ENCODE peak calls at places on chromosomes 11 and 22, in four cellular contexts. J is coronary artery, L is mesothelial cell of epicardium, M is left ventricle myocardium inferior. F is an unnamed sample.

GRCh38 chr11:127651888-127652221 is 651.3 kb upstream of the KIRREL3 start:
- DNase-seq in J (no peak), L (no peak), M (no peak), F (no peak)

GRCh38 chr11:12050470-12050891 is 42.1 kb upstream of the DKK3 start:
- DNase-seq in J (no peak), L (no peak), M (no peak), F (no peak)

GRCh38 chr11:48193876-48194275 is 22.7 kb upstream of the OR4B1 start:
- DNase-seq in J (no peak), L (no peak), M (no peak), F (no peak)

GRCh38 chr11:76689861-76690260 is 19.3 kb upstream of the LRRC32 start:
- DNase-seq in J (no peak), L (no peak), M (no peak), F (no peak)

GRCh38 chr22:17366830-17367229 is 2.4 kb upstream of the CECR2 start:
- DNase-seq in J (no peak), L (peak; percentile 71), M (peak; percentile 61), F (no peak)

GRCh38 chr11:112174789-112175595 is at the start of gene BCO2:
- DNase-seq in J (peak; percentile 87), L (peak; percentile 86), M (peak; percentile 84), F (peak; percentile 18)

GRCh38 chr11:75859614-75860013 is 44.6 kb downstream of the UVRAG start:
- DNase-seq in J (no peak), L (no peak), M (no peak), F (no peak)

GRCh38 chr22:19693981-19694670 is 20.2 kb upstream of the SEPTIN5 start:
- DNase-seq in J (no peak), L (no peak), M (no peak), F (no peak)

GRCh38 chr22:37060801-37061610 is 9.5 kb downstream of the KCTD17 start:
- DNase-seq in J (no peak), L (no peak), M (no peak), F (no peak)

GRCh38 chr11:34343153-34343552 is 14.7 kb downstream of the ABTB2 start:
- DNase-seq in J (no peak), L (no peak), M (no peak), F (no peak)

GRCh38 chr22:34019190-34019845 is 99.0 kb upstream of the LARGE1 start:
- DNase-seq in J (no peak), L (no peak), M (no peak), F (no peak)

GRCh38 chr22:49021097-49021925 is 806.4 kb downstream of the BRD1 start:
- DNase-seq in J (peak; percentile 70), L (no peak), M (no peak), F (no peak)

GRCh38 chr22:27603823-27604190 is 197.7 kb downstream of the MN1 start:
- DNase-seq in J (no peak), L (no peak), M (no peak), F (no peak)

GRCh38 chr11:76910620-76911414 is 50.1 kb downstream of the ACER3 start:
- DNase-seq in J (no peak), L (no peak), M (peak; percentile 22), F (no peak)

GRCh38 chr11:12642040-12642439 is 32.2 kb upstream of the TEAD1 start:
- DNase-seq in J (no peak), L (no peak), M (no peak), F (no peak)

GRCh38 chr11:14567064-14567651 is 47.0 kb upstream of the PSMA1 start:
- DNase-seq in J (no peak), L (no peak), M (no peak), F (no peak)

GRCh38 chr11:85628771-85629341 is 463 bp downstream of the TMEM126B start:
- DNase-seq in J (no peak), L (no peak), M (no peak), F (no peak)

GRCh38 chr22:39556970-39557811 is 13.4 kb upstream of the CACNA1I start:
- DNase-seq in J (no peak), L (peak; percentile 54), M (no peak), F (no peak)

GRCh38 chr11:38156495-38157146 is 1558.6 kb upstream of the RAG2 start:
- DNase-seq in J (no peak), L (no peak), M (no peak), F (no peak)

GRCh38 chr11:32088117-32088941 is 2.5 kb upstream of the RCN1 start:
- DNase-seq in J (peak; percentile 90), L (no peak), M (peak; percentile 40), F (no peak)

GRCh38 chr11:70661763-70662501 is 263.6 kb downstream of the CTTN start:
- DNase-seq in J (no peak), L (no peak), M (no peak), F (no peak)

GRCh38 chr11:104823638-104824037 is 74.6 kb downstream of the CASP12 start:
- DNase-seq in J (no peak), L (no peak), M (no peak), F (no peak)

GRCh38 chr11:15493921-15494630 is 379.4 kb downstream of the INSC start:
- DNase-seq in J (no peak), L (no peak), M (no peak), F (no peak)

GRCh38 chr11:128927683-128928336 is 14.9 kb downstream of the TP53AIP1 start:
- DNase-seq in J (no peak), L (no peak), M (no peak), F (no peak)

GRCh38 chr11:132831272-132831671 is 701.0 kb downstream of the OPCML start:
- DNase-seq in J (no peak), L (no peak), M (no peak), F (no peak)

GRCh38 chr11:63710476-63711217 is 29.3 kb downstream of the RTN3 start:
- DNase-seq in J (no peak), L (peak; percentile 42), M (no peak), F (no peak)

GRCh38 chr11:132036751-132037466 is 666.5 kb downstream of the NTM start:
- DNase-seq in J (no peak), L (no peak), M (no peak), F (no peak)

GRCh38 chr11:32472226-32472625 is 36.9 kb upstream of the WT1 start:
- DNase-seq in J (no peak), L (no peak), M (no peak), F (no peak)

GRCh38 chr11:69598147-69598546 is 42.8 kb upstream of the CCND1 start:
- DNase-seq in J (peak; percentile 57), L (no peak), M (no peak), F (no peak)
- TF ChIP-seq CTCF in J (no peak), L (no peak), M (peak; percentile 35), F (no peak)

GRCh38 chr22:42326786-42327185 is 56.3 kb upstream of the TCF20 start:
- DNase-seq in J (no peak), L (no peak), M (no peak), F (no peak)

GRCh38 chr22:42327462-42328129 is 57.1 kb upstream of the TCF20 start:
- DNase-seq in J (no peak), L (no peak), M (no peak), F (no peak)

GRCh38 chr22:42329504-42329903 is 59.1 kb upstream of the TCF20 start:
- DNase-seq in J (no peak), L (no peak), M (no peak), F (no peak)

GRCh38 chr22:42330170-42330569 is 59.7 kb upstream of the TCF20 start:
- DNase-seq in J (no peak), L (no peak), M (no peak), F (no peak)

GRCh38 chr22:42328130-42328821 is 57.8 kb upstream of the TCF20 start:
- DNase-seq in J (no peak), L (no peak), M (no peak), F (no peak)
- TF ChIP-seq CTCF in J (no peak), L (no peak), M (no peak), F (no peak)

DNA sequence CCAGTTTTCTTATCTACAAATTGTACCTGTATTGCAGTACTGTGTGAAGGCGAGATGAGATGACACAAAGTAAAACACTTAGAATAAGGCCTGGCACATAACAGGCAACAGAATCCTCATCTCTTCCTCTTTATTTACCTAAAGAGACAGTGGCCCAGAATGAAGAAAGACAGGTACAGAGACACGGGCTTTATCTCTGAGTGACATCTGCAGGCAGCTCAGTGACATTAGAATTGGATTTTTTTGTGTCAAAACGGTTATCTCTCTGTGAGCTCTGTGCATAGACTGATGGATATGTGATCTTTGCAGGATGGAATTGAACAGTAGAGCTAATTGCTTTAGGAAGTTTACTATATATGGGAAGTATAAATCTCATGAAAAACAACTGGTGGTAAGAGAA is 36.2 kb upstream of the TRPC6 start:
- DNase-seq in J (no peak), L (no peak), M (no peak), F (no peak)
- TF ChIP-seq CTCF in J (no peak), L (no peak), M (no peak), F (no peak)

GRCh38 chr11:45852712-45853101 is 5.4 kb downstream of the CRY2 start:
- DNase-seq in J (no peak), L (no peak), M (peak; percentile 59), F (no peak)
- TF ChIP-seq CTCF in J (no peak), L (no peak), M (no peak), F (no peak)

DNA sequence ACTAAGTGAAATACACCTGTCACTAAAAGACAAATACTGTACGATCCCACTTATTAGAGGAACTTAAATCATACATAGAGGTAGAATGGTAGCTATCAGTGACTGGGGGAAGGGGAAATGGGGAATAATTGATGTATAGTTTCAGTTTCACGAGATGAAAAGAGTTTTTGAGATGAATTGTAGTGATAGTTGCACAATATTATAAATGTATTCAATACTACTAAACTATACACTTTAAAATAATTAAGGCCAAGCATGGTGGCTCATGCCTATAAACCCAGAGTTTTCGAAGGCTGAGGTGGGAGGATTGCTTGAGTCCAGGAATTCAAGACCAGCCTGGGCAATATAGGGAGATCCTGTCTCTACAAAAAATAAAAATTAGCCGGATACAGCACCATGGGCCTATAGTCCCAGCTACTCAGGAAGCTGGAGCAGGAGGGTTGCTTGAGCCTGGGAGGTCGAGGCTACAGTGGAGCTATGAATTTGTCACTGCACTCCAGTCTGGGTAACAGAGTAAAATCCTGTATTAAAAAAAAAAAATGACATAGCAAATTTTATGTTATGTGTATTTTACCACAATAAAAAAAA is 40.4 kb downstream of the SERPIND1 start:
- DNase-seq in J (no peak), L (no peak), M (no peak), F (no peak)
- TF ChIP-seq CTCF in J (no peak), L (no peak), M (no peak), F (no peak)

DNA sequence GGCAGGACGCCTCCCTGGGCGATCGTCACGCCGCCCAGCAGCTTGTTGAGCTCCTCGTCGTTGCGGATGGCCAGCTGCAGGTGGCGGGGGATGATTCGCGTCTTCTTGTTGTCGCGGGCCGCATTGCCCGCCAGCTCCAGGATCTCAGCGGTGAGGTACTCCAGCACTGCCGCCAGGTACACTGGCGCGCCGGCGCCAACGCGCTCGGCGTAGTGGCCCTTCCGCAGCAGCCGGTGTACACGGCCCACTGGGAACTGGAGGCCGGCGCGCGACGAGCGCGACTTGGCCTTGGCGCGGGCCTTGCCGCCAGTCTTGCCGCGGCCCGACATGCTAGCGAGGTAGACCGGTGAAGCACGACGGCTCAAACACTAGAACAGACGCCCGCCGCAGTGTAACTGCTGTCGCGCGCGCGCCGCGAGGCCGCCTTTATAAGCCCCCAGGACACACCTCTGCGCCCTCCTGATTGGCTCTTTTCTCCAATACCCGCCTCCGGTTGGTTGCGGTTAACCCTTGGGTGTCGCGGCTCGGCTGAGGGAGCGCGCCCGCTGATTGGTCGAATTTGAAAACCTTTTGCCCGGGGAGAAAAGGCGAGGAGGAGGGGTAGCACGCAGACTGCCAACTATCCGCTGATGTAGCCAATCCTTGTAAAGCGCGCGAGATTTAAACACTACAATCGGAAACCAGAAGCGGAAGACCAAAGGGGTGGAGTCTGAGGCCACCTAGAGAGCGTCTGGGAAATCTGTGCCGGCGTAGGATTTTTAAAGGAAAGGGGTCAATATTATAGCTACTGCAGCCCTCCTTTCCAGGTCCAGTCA is 6.4 kb downstream of the DPAGT1 start:
- DNase-seq in J (peak; percentile 100), L (peak; percentile 98), M (peak; percentile 98), F (peak; percentile 96)
- TF ChIP-seq CTCF in J (peak; percentile 11), L (no peak), M (peak; percentile 0), F (no peak)

F was measured in activated B cell treated with CpG ODN at 0.5 μM for 24 hours.